ENCODE peak calls at places on chromosomes 7 and 10, in nine cellular contexts. K, F, X, V, C, W, H, Z and P are unnamed samples.

GRCh38 chr7:590731-591551 is 71.3 kb upstream of the PDGFA start:
- DNase-seq in K (no peak), F (peak; percentile 70), X (no peak), V (no peak), C (no peak), W (no peak), H (peak; percentile 29), Z (no peak), P (no peak)

GRCh38 chr10:97948822-97949221 is 81.6 kb downstream of the CRTAC1 start:
- DNase-seq in K (no peak), F (no peak), X (no peak), V (no peak), C (no peak), W (no peak), H (no peak), Z (no peak), P (no peak)

GRCh38 chr10:83218205-83218604 is 921.1 kb upstream of the GHITM start:
- DNase-seq in K (no peak), F (no peak), X (no peak), V (no peak), C (no peak), W (no peak), H (no peak), Z (peak; percentile 36), P (no peak)

GRCh38 chr10:130545122-130545521 is 408.9 kb downstream of the GLRX3 start:
- DNase-seq in K (no peak), F (no peak), X (no peak), V (no peak), C (no peak), W (no peak), H (no peak), Z (no peak), P (no peak)

GRCh38 chr10:85492684-85493083 is 873.9 kb downstream of the GRID1 start:
- DNase-seq in K (no peak), F (no peak), X (no peak), V (no peak), C (peak; percentile 36), W (no peak), H (no peak), Z (peak; percentile 9), P (no peak)

GRCh38 chr7:41930538-41931262 is 227.8 kb upstream of the INHBA start:
- DNase-seq in K (no peak), F (no peak), X (no peak), V (no peak), C (no peak), W (no peak), H (no peak), Z (no peak), P (no peak)

GRCh38 chr7:116177009-116177408 is 33.3 kb upstream of the TES start:
- DNase-seq in K (no peak), F (no peak), X (no peak), V (no peak), C (no peak), W (no peak), H (no peak), Z (no peak), P (no peak)

GRCh38 chr10:124966008-124966407 is 24.1 kb downstream of the ZRANB1 start:
- DNase-seq in K (no peak), F (no peak), X (no peak), V (no peak), C (no peak), W (no peak), H (no peak), Z (no peak), P (no peak)

GRCh38 chr7:13790611-13791010 is 198.9 kb downstream of the ETV1 start:
- DNase-seq in K (no peak), F (no peak), X (no peak), V (no peak), C (no peak), W (no peak), H (no peak), Z (no peak), P (no peak)

GRCh38 chr7:157554393-157555238 is 217.8 kb downstream of the DNAJB6 start:
- DNase-seq in K (no peak), F (no peak), X (no peak), V (no peak), C (no peak), W (no peak), H (no peak), Z (no peak), P (no peak)